ENCODE peak calls at places on chromosomes 7 and 10, in five cellular contexts. T, Y, M, U and B are unnamed samples.

GRCh38 chr10:119447421-119447820 is 95.1 kb downstream of the RGS10 start:
- DNase-seq in T (no peak), M (no peak), U (no peak), Y (no peak), B (no peak)

GRCh38 chr10:89738551-89739209 is 37.3 kb downstream of the KIF20B start:
- DNase-seq in Y (no peak), M (no peak), T (no peak), U (no peak), B (no peak)

GRCh38 chr10:31754803-31755624 is 173.6 kb downstream of the ARHGAP12 start:
- DNase-seq in T (no peak), Y (peak; percentile 23), M (no peak), U (no peak), B (no peak)

GRCh38 chr10:32271617-32272016 is 75.3 kb downstream of the EPC1 start:
- DNase-seq in Y (no peak), T (no peak), U (no peak), M (no peak), B (no peak)

GRCh38 chr10:120570418-120570817 is 113.4 kb downstream of the PLPP4 start:
- DNase-seq in Y (no peak), M (no peak), U (no peak), T (no peak), B (no peak)

GRCh38 chr7:149489391-149490024 is 8.1 kb downstream of the ZNF746 start:
- DNase-seq in U (no peak), M (no peak), Y (peak; percentile 12), T (no peak), B (no peak)

GRCh38 chr10:121823993-121824463 is 103.8 kb downstream of the ATE1 start:
- DNase-seq in U (peak; percentile 34), M (no peak), T (no peak), Y (peak; percentile 44), B (no peak)

GRCh38 chr7:154253810-154254209 is 201.6 kb downstream of the DPP6 start:
- DNase-seq in M (no peak), U (no peak), Y (no peak), T (no peak), B (no peak)

GRCh38 chr7:26584964-26585650 is 279.3 kb downstream of the SKAP2 start:
- DNase-seq in Y (no peak), M (no peak), U (no peak), T (no peak), B (no peak)

GRCh38 chr7:147547252-147547897 is 1043.2 kb upstream of the C7orf33 start:
- DNase-seq in T (no peak), Y (peak; percentile 10), U (no peak), M (peak; percentile 35), B (no peak)

GRCh38 chr10:77865585-77866324 is 60.8 kb downstream of the DLG5 start:
- DNase-seq in M (peak; percentile 54), Y (no peak), U (no peak), T (no peak), B (no peak)

GRCh38 chr7:108222236-108222892 is 92.2 kb upstream of the LAMB4 start:
- DNase-seq in Y (peak; percentile 14), U (no peak), M (no peak), T (no peak), B (no peak)

GRCh38 chr7:150340024-150340749 is 1.2 kb downstream of the RARRES2 start:
- DNase-seq in T (peak; percentile 66), Y (peak; percentile 56), M (peak; percentile 55), U (no peak), B (peak; percentile 55)

GRCh38 chr10:59857921-59858320 is 48.4 kb downstream of the CCDC6 start:
- DNase-seq in Y (no peak), M (no peak), T (no peak), U (no peak), B (no peak)

GRCh38 chr10:22606164-22606614 is 108.2 kb downstream of the PIP4K2A start:
- DNase-seq in Y (peak; percentile 84), M (no peak), T (no peak), U (peak; percentile 25), B (no peak)

GRCh38 chr10:6843477-6843876 is 263.4 kb upstream of the PRKCQ start:
- DNase-seq in T (no peak), M (no peak), U (peak; percentile 49), Y (no peak), B (no peak)

GRCh38 chr7:93894426-93894825 is 3.9 kb upstream of the TFPI2 start:
- DNase-seq in U (no peak), T (no peak), Y (no peak), M (no peak), B (no peak)

GRCh38 chr7:64654796-64655548 is 11.0 kb upstream of the ZNF107 start:
- DNase-seq in T (no peak), M (no peak), U (no peak), Y (no peak), B (no peak)

GRCh38 chr7:121195859-121196588 is 132.8 kb upstream of the WNT16 start:
- DNase-seq in T (no peak), Y (no peak), M (no peak), U (no peak), B (no peak)

GRCh38 chr7:36794689-36795088 is 70.4 kb upstream of the AOAH start:
- DNase-seq in T (no peak), M (no peak), U (no peak), Y (peak; percentile 52), B (no peak)

GRCh38 chr10:25113231-25114035 is 61.4 kb upstream of the GPR158 start:
- DNase-seq in T (peak; percentile 54), U (peak; percentile 69), Y (peak; percentile 57), M (peak; percentile 85), B (peak; percentile 21)

GRCh38 chr10:97138174-97138573 is 47.6 kb downstream of the SLIT1 start:
- DNase-seq in M (no peak), T (no peak), Y (peak; percentile 50), U (peak; percentile 29), B (no peak)

GRCh38 chr7:91351374-91351773 is 87.1 kb downstream of the FZD1 start:
- DNase-seq in Y (peak; percentile 3), U (no peak), T (no peak), M (no peak), B (no peak)

GRCh38 chr7:70289067-70289466 is 690.8 kb downstream of the AUTS2 start:
- DNase-seq in Y (no peak), M (no peak), U (no peak), T (no peak), B (no peak)

GRCh38 chr7:46133076-46133475 is 212.0 kb upstream of the IGFBP3 start:
- DNase-seq in T (no peak), M (no peak), U (no peak), Y (no peak), B (no peak)

GRCh38 chr10:92640110-92640509 is 47.2 kb downstream of the KIF11 start:
- DNase-seq in Y (no peak), U (no peak), T (no peak), M (no peak), B (no peak)

GRCh38 chr10:129102906-129103693 is 363.9 kb upstream of the MGMT start:
- DNase-seq in Y (no peak), U (no peak), T (no peak), M (no peak), B (no peak)

GRCh38 chr7:23347007-23347681 is 48.0 kb downstream of the MALSU1 start:
- DNase-seq in Y (no peak), M (no peak), U (peak; percentile 81), T (no peak), B (no peak)

GRCh38 chr7:91264924-91265681 is 870 bp downstream of the FZD1 start:
- DNase-seq in M (peak; percentile 61), U (no peak), Y (no peak), T (peak; percentile 60), B (peak; percentile 38)

GRCh38 chr7:40808409-40808942 is 673.7 kb downstream of the SUGCT start:
- DNase-seq in T (no peak), Y (no peak), U (no peak), M (no peak), B (no peak)

GRCh38 chr10:53447576-53447975 is 675.0 kb upstream of the MBL2 start:
- DNase-seq in U (no peak), T (no peak), Y (no peak), M (no peak), B (no peak)

GRCh38 chr7:21971780-21972396 is 26.2 kb upstream of the CDCA7L start:
- DNase-seq in Y (no peak), U (no peak), T (no peak), M (no peak), B (no peak)

GRCh38 chr7:2138146-2138765 is 94.5 kb downstream of the MAD1L1 start:
- DNase-seq in Y (no peak), M (no peak), T (no peak), U (no peak), B (no peak)

GRCh38 chr10:3828404-3829192 is 43.6 kb upstream of the KLF6 start:
- DNase-seq in U (peak; percentile 50), M (no peak), Y (no peak), T (peak; percentile 49), B (peak; percentile 47)

GRCh38 chr10:74988787-74989574 is 122.5 kb upstream of the SAMD8 start:
- DNase-seq in M (no peak), Y (no peak), U (no peak), T (no peak), B (no peak)

GRCh38 chr7:99997545-99998137 is 17.8 kb upstream of the ZKSCAN1 start:
- DNase-seq in Y (peak; percentile 87), U (no peak), T (peak; percentile 64), M (peak; percentile 79), B (peak; percentile 29)
- TF ChIP-seq POLR2A in Y (peak; percentile 80), U (no peak), T (no peak), M (no peak), B (no peak)

GRCh38 chr10:11631890-11632587 is 20.6 kb upstream of the USP6NL start:
- DNase-seq in U (no peak), M (no peak), T (no peak), Y (no peak), B (no peak)
- H3K4me3 ChIP-seq in U (no peak overlapping the region), M (no peak overlapping the region), T (no peak overlapping the region), Y (no peak overlapping the region), B (no peak overlapping the region)

DNA sequence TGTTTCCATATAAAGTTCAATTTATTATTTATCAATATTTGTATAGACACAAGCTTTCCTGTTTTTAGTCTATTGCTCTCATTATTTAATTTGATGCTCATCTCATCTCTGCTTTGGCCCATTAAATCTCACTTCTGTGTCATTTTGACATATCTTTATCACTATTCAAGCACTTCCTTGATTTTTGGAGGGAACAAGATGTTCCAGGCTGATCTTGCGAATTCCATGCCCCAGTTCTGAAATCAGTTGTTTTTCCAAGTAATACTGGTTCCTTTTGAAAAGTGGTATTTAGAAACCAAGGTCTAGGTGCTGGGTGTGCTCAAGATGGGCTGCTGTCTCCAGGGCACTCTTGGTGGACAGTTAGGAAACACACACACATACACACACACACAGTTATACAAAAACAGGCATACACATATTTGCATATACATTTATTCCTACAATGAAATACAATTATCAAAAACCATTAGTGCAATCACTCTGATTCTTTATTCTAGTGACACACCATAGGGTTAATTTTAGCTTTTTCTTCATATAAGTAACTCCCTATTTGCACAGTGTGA is 4.4 kb upstream of the RBM33 start:
- DNase-seq in Y (no peak), M (no peak), T (no peak), U (no peak), B (no peak)
- H3K9me3 ChIP-seq in Y (peaks cover 10% of the 10 kb centered on the region), M (no peaks in the 10 kb centered on the region), T (no peaks in the 10 kb centered on the region), U (peaks cover 29% of the 10 kb centered on the region), B (no peaks in the 10 kb centered on the region)

DNA sequence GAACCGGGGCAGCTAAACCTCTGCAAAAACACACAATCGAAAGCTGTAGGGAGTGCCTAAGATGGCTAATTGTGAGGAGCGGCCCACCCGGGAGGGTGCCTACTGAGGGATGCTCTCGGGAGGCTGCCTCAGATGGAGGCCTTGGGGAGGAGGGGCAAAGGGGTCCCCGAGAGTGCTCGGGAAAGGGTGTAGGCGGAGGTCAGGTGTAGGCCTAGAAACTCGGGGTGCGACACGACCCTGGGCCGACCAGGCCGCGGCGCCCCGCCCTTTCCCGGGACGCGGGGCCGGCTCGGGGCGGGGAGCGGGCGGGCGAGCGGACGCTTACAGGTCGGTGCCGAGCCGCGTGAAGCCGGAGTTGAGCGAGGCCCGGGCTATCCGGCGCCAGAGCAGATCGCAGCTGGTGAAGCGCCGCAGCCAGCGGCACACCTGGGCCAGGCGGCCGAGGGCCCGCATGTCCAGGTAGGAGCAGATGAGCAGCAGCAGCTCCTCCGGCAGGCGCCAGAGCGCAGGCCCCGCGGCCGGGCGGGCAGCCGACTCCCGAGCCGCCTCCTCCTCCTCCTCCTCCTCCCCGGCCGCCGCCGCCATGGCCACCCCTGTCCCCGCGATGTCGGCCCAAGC is 805 bp downstream of the FBXW4 start:
- DNase-seq in M (peak; percentile 72), U (peak; percentile 63), Y (peak; percentile 10), T (peak; percentile 76), B (peak; percentile 61)
- TF ChIP-seq POLR2A in M (no peak), U (peak; percentile 55), Y (peak; percentile 59), T (peak; percentile 31), B (no peak)